ENCODE peak calls at places on chromosomes 16 and 17, in ten cellular contexts. J, H, I, X, V, Y, M, B, D and G are unnamed samples.

GRCh38 chr17:43673516-43674323 is 12.0 kb upstream of the MEOX1 start:
- DNase-seq in J (peak; percentile 74), H (no peak), I (peak; percentile 76), X (peak; percentile 73), V (peak; percentile 84), Y (peak; percentile 69), M (peak; percentile 80), B (peak; percentile 75), D (peak; percentile 89), G (no peak)

GRCh38 chr16:74865922-74866598 is 91.4 kb upstream of the FA2H start:
- DNase-seq in J (peak; percentile 4), H (no peak), I (no peak), X (peak; percentile 11), V (no peak), Y (no peak), M (no peak), B (no peak), D (no peak), G (no peak)

GRCh38 chr17:12983986-12984932 is 33.6 kb downstream of the ELAC2 start:
- DNase-seq in J (peak; percentile 82), H (peak; percentile 22), I (peak; percentile 35), X (peak; percentile 87), V (no peak), Y (no peak), M (peak; percentile 86), B (no peak), D (peak; percentile 88), G (peak; percentile 91)

GRCh38 chr16:16109453-16110110 is 113.7 kb downstream of the ABCC6 start:
- DNase-seq in J (no peak), H (no peak), I (peak; percentile 59), X (no peak), V (no peak), Y (no peak), M (no peak), B (no peak), D (no peak), G (no peak)

GRCh38 chr17:48593126-48593829 is at the start of gene HOXB5:
- DNase-seq in J (no peak), H (no peak), I (no peak), X (no peak), V (no peak), Y (no peak), M (no peak), B (no peak), D (peak; percentile 82), G (no peak)

GRCh38 chr17:57868007-57868774 is 18.3 kb upstream of the MRPS23 start:
- DNase-seq in J (peak; percentile 91), H (peak; percentile 73), I (peak; percentile 94), X (peak; percentile 87), V (peak; percentile 93), Y (peak; percentile 83), M (peak; percentile 92), B (no peak), D (peak; percentile 96), G (peak; percentile 76)

GRCh38 chr17:3710951-3711383 is 12.7 kb upstream of the HASPIN start:
- DNase-seq in J (peak; percentile 60), H (no peak), I (no peak), X (peak; percentile 61), V (no peak), Y (no peak), M (no peak), B (peak; percentile 86), D (no peak), G (peak; percentile 24)

GRCh38 chr16:48335961-48336360 is 49.3 kb downstream of the SIAH1 start:
- DNase-seq in J (peak; percentile 45), H (peak; percentile 33), I (no peak), X (peak; percentile 54), V (no peak), Y (no peak), M (no peak), B (no peak), D (no peak), G (no peak)

GRCh38 chr16:88003736-88004135 is 52.5 kb downstream of the BANP start:
- DNase-seq in J (no peak), H (no peak), I (no peak), X (no peak), V (peak; percentile 12), Y (no peak), M (no peak), B (peak; percentile 21), D (no peak), G (no peak)

GRCh38 chr17:31424944-31425582 is 33.6 kb downstream of the RAB11FIP4 start:
- DNase-seq in J (no peak), H (no peak), I (no peak), X (no peak), V (no peak), Y (peak; percentile 68), M (no peak), B (no peak), D (peak; percentile 43), G (no peak)

DNA sequence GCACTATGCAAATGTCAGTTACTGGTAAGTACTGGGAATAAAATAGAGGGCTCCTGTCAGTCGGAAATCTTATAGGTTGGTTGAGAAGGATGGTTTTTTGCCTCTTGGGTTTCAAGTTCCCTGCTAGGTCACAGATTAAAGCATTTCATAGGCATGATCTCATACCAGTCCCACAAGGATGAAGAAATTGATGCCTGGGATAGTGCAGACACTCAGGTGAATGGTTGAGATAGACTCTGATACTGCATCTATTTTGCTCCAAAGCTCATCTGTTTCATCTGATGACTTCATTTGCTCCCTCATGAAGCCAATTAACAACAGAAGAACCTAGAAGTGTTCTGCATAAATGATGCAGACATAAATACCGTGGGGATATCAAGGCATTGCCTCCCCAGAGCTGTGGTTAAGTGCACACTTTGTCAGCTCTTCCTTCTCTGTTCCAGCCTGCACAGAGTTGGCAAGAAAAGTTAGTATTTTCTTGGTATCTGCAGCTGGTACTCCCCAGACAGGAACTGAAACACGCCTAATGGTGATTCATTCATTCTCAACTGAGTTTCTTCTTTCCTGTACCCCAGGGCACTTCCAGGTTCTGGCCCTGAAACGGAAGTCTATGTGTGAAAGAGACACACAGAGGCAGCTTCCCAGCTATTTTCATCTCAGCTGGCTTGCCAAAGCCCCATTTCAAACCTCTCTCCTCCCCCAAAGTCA is 418.3 kb upstream of the SALL1 start:
- DNase-seq in J (peak; percentile 34), H (no peak), I (no peak), X (peak; percentile 46), V (no peak), Y (no peak), M (no peak), B (no peak), D (no peak), G (no peak)
- H3K4me3 ChIP-seq in J (no peak overlapping the region), H (no peak overlapping the region), I (no peak overlapping the region), X (no peak overlapping the region), V (no peak overlapping the region), Y (no peak overlapping the region), M (no peak overlapping the region), B (no peak overlapping the region), D (no peak overlapping the region), G (no peak overlapping the region)

DNA sequence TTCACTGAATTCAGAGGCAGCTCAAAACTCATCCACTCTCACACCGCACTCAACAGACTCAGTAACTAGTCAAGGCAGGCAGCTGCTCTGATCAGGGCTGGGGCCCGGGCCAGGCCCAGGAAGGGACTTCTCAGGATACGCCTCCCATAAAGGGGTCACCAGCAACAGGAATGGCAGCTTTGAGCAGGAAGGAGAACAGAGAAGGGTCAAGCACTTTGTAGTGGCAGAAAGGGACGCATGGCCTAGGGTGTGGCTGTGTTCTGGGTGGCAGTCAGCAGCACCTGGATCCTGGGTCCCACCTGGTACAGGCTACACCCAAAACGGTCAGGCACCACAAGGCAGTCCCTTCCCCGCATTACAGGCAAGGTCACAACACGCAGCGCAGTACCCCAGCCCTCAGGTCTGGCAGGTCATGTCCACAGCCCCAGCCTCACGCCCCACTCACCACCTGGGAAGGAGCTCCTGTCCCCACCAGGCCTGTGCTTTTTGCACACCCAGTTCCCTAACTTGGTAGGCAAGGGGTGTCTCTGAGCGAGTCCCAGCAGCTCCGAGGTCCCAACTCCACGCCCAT is 99.7 kb downstream of the ZNF778 start:
- DNase-seq in J (no peak), H (no peak), I (no peak), X (no peak), V (no peak), Y (no peak), M (no peak), B (no peak), D (no peak), G (no peak)
- H3K4me3 ChIP-seq in J (no peak overlapping the region), H (no peak overlapping the region), I (no peak overlapping the region), X (no peak overlapping the region), V (no peak overlapping the region), Y (no peak overlapping the region), M (no peak overlapping the region), B (peak overlapping the region; percentile 51), D (no peak overlapping the region), G (no peak overlapping the region)

GRCh38 chr17:82449883-82450356 is 632 bp downstream of the CYBC1 start:
- DNase-seq in J (no peak), H (no peak), I (no peak), X (no peak), V (no peak), Y (no peak), M (no peak), B (no peak), D (no peak), G (no peak)

GRCh38 chr17:82449136-82449882 is 1.2 kb downstream of the CYBC1 start:
- DNase-seq in J (no peak), H (no peak), I (no peak), X (no peak), V (no peak), Y (no peak), M (no peak), B (peak; percentile 88), D (no peak), G (no peak)

GRCh38 chr17:82452162-82452561 is 1.6 kb upstream of the CYBC1 start:
- DNase-seq in J (no peak), H (no peak), I (no peak), X (no peak), V (no peak), Y (no peak), M (no peak), B (no peak), D (no peak), G (no peak)

GRCh38 chr17:82446649-82447048 is 3.9 kb downstream of the CYBC1 start:
- DNase-seq in J (no peak), H (no peak), I (no peak), X (no peak), V (no peak), Y (no peak), M (no peak), B (no peak), D (no peak), G (no peak)

GRCh38 chr17:82450357-82451106 is at the start of gene CYBC1:
- DNase-seq in J (peak; percentile 97), H (peak; percentile 65), I (peak; percentile 95), X (peak; percentile 99), V (peak; percentile 96), Y (peak; percentile 94), M (peak; percentile 93), B (peak; percentile 94), D (peak; percentile 98), G (peak; percentile 76)
- H3K4me3 ChIP-seq in J (peak within 1 kb of the TSS; percentile 81), H (peak within 1 kb of the TSS; percentile 89), I (peak within 1 kb of the TSS; percentile 75), X (peak within 1 kb of the TSS; percentile 84), V (peak within 1 kb of the TSS; percentile 82), Y (peak within 1 kb of the TSS; percentile 87), M (peak within 1 kb of the TSS; percentile 82), B (peak within 1 kb of the TSS; percentile 97), D (peak within 1 kb of the TSS; percentile 87), G (peak within 1 kb of the TSS; percentile 94)

DNA sequence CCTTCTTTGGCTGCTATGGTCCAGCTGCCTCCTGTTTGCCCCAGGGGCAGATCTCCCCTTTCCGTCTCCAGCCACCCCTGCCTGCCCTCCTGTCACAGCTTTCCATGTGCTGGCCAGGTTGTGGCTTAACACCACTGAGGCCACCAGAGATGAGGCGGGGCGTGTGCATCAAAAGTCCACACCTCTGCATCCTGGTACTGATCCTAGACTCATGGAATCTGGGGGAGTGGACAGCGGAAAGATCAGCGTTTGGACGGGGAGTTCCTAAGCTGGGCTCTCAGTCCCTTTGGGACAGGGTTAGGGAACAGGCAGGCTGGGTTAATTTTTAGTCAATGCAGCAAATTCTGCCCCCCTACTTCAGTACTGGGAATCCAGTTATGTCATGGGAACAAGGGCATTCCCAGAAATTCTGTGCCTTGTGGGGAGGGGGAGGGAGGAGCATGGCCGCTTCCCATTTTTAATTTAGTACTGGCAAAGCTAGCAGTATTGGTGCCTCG is 3.9 kb downstream of the IGFBP4 start:
- DNase-seq in J (peak; percentile 37), H (no peak), I (no peak), X (peak; percentile 48), V (no peak), Y (no peak), M (peak; percentile 65), B (no peak), D (no peak), G (no peak)
- H3K4me3 ChIP-seq in J (no peak overlapping the region), H (peak overlapping the region; percentile 95), I (no peak overlapping the region), X (peak overlapping the region; percentile 94), V (peak overlapping the region; percentile 4), Y (no peak overlapping the region), M (peak overlapping the region; percentile 56), B (no peak overlapping the region), D (no peak overlapping the region), G (peak overlapping the region; percentile 99)